ENCODE peak calls at places on chromosomes 16 and 17, in five cellular contexts. M, G, K, O and L are unnamed samples. For H3K36me3, the result is how much of the 10 kb centered on the place peaks cover.

GRCh38 chr16:79602615-79603014 is 2.1 kb upstream of the MAF start:
- DNase-seq in M (no peak), G (no peak), K (no peak), O (peak), L (no peak)

GRCh38 chr16:72832640-72833039 is 215.3 kb downstream of the ZFHX3 start:
- DNase-seq in M (peak), G (peak), K (peak), O (peak), L (peak)

GRCh38 chr17:56523042-56523441 is 70.5 kb upstream of the NOG start:
- DNase-seq in M (no peak), G (no peak), K (no peak), O (no peak), L (no peak)

GRCh38 chr16:25093208-25094061 is 18.1 kb upstream of the LCMT1 start:
- DNase-seq in M (no peak), G (no peak), K (no peak), O (no peak), L (no peak)

GRCh38 chr17:75352079-75352569 is 53.4 kb downstream of the GRB2 start:
- DNase-seq in M (peak), G (no peak), K (peak), O (peak), L (no peak)

GRCh38 chr16:28217326-28217725 is 5.6 kb upstream of the XPO6 start:
- DNase-seq in M (no peak), G (no peak), K (no peak), O (no peak), L (no peak)

GRCh38 chr16:83227336-83227735 is 580.4 kb upstream of the HSBP1 start:
- DNase-seq in M (no peak), G (no peak), K (no peak), O (no peak), L (no peak)

GRCh38 chr16:89375021-89375420 is 115.3 kb downstream of the ANKRD11 start:
- DNase-seq in M (no peak), G (no peak), K (no peak), O (no peak), L (peak)

GRCh38 chr17:51434434-51435170 is 174.3 kb downstream of the UTP18 start:
- DNase-seq in M (peak), G (no peak), K (no peak), O (no peak), L (peak)

GRCh38 chr16:53833145-53833544 is 129.2 kb downstream of the FTO start:
- DNase-seq in M (no peak), G (no peak), K (no peak), O (no peak), L (no peak)

GRCh38 chr17:82228278-82228841 is 482 bp upstream of the SLC16A3 start:
- DNase-seq in M (peak), G (no peak), K (peak), O (peak), L (no peak)

GRCh38 chr16:90040152-90041023 is 21.1 kb upstream of the DBNDD1 start:
- DNase-seq in M (no peak), G (no peak), K (no peak), O (no peak), L (no peak)

GRCh38 chr16:22063888-22064467 is 28.4 kb upstream of the VWA3A start:
- DNase-seq in M (no peak), G (no peak), K (no peak), O (no peak), L (no peak)

GRCh38 chr16:28984619-28985135 is at the start of gene LAT:
- DNase-seq in M (no peak), G (no peak), K (no peak), O (peak), L (no peak)

GRCh38 chr16:79769320-79770243 is 169.0 kb upstream of the MAF start:
- DNase-seq in M (no peak), G (no peak), K (no peak), O (peak), L (no peak)

GRCh38 chr17:11598274-11599221 is at the start of gene DNAH9:
- DNase-seq in M (peak), G (no peak), K (peak), O (peak), L (no peak)
- H3K4me3 ChIP-seq in M (peak), G (peak), K (no peak), O (no peak), L (no peak)

DNA sequence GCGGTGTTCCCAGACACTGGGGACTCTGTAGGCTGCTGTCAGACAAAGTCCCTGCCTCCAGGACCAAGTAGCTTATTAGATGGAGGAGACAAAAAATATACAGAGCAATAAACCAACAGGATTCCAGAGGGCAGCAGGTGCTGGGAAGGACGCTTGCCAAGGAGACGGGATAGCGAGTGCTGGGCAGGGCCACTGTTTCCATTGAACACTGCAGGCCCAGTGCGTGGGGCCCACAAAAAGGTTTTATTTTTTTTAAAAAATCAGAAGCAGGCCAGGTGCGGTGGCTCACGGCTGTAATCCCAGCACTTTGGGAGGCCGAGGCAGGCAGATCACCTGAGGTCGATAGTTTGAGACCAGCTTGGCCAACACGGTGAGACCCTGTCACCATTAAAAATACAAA is 84.2 kb downstream of the ABCC6 start:
- DNase-seq in M (no peak), G (no peak), K (no peak), O (peak), L (no peak)
- H3K36me3 ChIP-seq in M (half or more), G (under half), K (under half), O (under half), L (under half)

DNA sequence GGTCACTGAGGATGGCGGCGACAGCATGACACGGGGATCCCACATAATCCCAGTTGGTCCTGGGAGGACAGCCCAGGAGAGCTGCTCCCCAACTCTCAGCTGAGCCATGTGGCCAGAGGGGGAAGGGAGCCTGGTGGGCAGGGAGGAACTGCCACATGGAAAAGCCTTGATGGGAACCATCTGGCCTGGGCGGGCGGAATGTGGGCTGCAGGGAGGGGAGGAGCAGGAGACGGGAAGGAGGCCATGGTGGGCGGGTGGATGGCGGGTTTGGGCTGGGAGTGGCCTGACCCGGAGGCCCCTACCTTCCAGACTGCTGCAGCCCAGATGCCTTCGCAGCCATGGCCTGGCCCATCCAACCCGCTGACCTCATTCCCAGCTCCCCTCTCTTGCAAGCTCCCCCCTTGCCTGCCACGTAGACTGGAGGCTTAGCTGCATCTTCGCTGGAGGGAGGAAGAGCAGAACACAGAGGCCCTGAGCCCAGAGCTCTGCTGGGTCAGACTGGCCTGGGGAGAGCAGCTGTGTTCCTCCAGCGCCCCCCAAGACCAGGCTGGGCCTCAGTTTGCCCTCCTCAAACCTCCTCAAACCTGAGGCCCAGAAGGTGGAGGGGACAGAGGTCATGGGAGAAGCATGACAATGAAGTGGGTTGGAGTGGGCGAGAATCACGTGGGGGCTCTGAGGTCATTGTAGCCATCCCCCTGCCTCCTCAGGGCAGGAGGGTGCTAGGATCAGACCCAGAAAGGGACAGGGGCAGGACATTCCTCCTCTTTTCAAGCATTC is 8.2 kb upstream of the COL1A1 start:
- DNase-seq in M (peak), G (peak), K (peak), O (no peak), L (peak)
- H3K4me3 ChIP-seq in M (no peak), G (peak), K (peak), O (no peak), L (peak)

DNA sequence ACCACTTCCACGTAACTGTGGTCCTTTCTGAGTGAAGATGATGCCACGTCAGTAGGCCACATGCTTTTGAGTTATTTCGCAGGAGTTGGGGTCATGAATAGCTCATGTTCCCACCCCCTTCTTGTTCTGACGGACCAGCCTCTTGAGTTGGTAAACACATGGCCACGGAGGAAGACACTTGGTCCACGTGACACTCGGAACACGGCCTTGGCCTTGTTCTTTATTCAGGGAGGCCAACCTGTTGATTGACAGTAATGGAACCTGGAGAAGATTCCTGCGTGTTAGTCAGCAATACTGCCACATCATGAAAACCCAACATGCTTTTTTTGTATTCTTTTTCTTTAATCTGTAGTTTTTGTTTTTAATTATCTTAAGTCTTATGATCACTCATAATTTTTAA is 56.3 kb downstream of the SEC14L1 start:
- DNase-seq in M (no peak), G (no peak), K (no peak), O (no peak), L (no peak)
- H3K36me3 ChIP-seq in M (half or more), G (under half), K (under half), O (under half), L (half or more)

GRCh38 chr17:50127661-50128361 is 2.1 kb downstream of the SAMD14 start:
- DNase-seq in M (peak), G (no peak), K (peak), O (no peak), L (no peak)

GRCh38 chr17:50129946-50130777 is at the start of gene SAMD14:
- DNase-seq in M (peak), G (no peak), K (peak), O (no peak), L (no peak)

GRCh38 chr17:50130778-50131317 is 888 bp upstream of the SAMD14 start:
- DNase-seq in M (peak), G (no peak), K (peak), O (no peak), L (no peak)

GRCh38 chr17:50128441-50129302 is 1.3 kb downstream of the SAMD14 start:
- DNase-seq in M (peak), G (no peak), K (peak), O (peak), L (no peak)

GRCh38 chr17:50129303-50129945 is 536 bp downstream of the SAMD14 start:
- DNase-seq in M (peak), G (no peak), K (peak), O (no peak), L (no peak)
- H3K4me3 ChIP-seq in M (peak), G (peak), K (peak), O (peak), L (peak)

GRCh38 chr17:2710075-2710803 is 1.3 kb downstream of the CLUH start:
- DNase-seq in M (peak), G (no peak), K (no peak), O (peak), L (no peak)

GRCh38 chr17:2709173-2709661 is 2.3 kb downstream of the CLUH start:
- DNase-seq in M (peak), G (no peak), K (peak), O (peak), L (no peak)

GRCh38 chr17:2707721-2708584 is 3.6 kb downstream of the CLUH start:
- DNase-seq in M (peak), G (no peak), K (peak), O (no peak), L (peak)

GRCh38 chr17:2706911-2707510 is 4.6 kb downstream of the CLUH start:
- DNase-seq in M (no peak), G (no peak), K (no peak), O (no peak), L (no peak)

DNA sequence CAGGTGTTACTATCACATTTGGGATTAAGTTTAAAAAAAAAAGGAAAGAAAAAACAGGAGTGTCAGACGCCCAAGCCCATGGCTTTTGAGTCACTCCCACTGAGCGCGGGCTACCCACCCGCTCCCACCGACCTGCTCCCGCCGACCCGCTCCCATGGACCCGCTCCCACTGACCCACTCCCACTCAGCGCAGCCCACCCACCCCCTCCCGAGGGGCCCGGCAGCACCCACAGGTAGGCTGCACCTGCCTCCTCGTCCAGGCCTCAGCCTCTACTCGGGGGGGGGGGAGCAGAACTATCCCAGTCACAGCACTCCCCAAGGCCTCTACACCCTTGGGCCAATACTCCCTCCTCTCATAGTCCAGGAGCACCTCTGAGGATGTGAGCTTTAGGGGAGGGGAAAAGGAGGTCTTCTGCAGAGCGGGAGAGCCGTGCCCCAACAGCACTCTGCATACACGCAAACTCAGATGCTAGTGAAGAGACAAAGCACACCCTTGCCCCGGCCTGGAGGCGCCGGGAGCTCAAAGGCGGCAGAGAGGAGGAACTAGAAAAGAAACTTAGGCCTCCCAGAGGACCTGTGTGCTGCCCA is 2.9 kb downstream of the CLUH start:
- DNase-seq in M (no peak), G (no peak), K (no peak), O (no peak), L (no peak)
- H3K36me3 ChIP-seq in M (under half), G (under half), K (under half), O (under half), L (under half)